ENCODE peak calls at places on chromosomes 12 and 14, in seven cellular contexts. M is AG04450; F is cardiac muscle cell; Q is mammary epithelial cell; G is cardiac fibroblast; Z is astrocyte of the spinal cord; N is CD8-positive, alpha-beta T cell. V is an unnamed sample.

GRCh38 chr14:50425816-50426215 is 29.1 kb upstream of the CDKL1 start:
- DNase-seq in M (peak; percentile 7), F (no peak), Q (no peak), G (peak; percentile 71), Z (peak; percentile 72), N (no peak), V (peak; percentile 78)

GRCh38 chr12:49537709-49538601 is 875 bp upstream of the KCNH3 start:
- DNase-seq in M (no peak), F (peak; percentile 53), Q (no peak), G (no peak), Z (no peak), N (no peak), V (no peak)

GRCh38 chr14:63046339-63047268 is 1.3 kb upstream of the KCNH5 start:
- DNase-seq in M (no peak), F (no peak), Q (peak; percentile 5), G (no peak), Z (no peak), N (no peak), V (no peak)

GRCh38 chr12:67911789-67912188 is 77.5 kb upstream of the IFNG-AS1 start:
- DNase-seq in M (no peak), F (no peak), Q (no peak), G (no peak), Z (no peak), N (no peak), V (no peak)

GRCh38 chr12:111764120-111764821 is 2.5 kb upstream of the ALDH2 start:
- DNase-seq in M (no peak), F (no peak), Q (no peak), G (no peak), Z (no peak), N (no peak), V (no peak)

GRCh38 chr12:50620050-50620974 is 115.5 kb downstream of the DIP2B start:
- DNase-seq in M (no peak), F (peak; percentile 57), Q (peak; percentile 88), G (peak; percentile 89), Z (peak; percentile 93), N (no peak), V (peak; percentile 90)

GRCh38 chr12:2283910-2284309 is 231.1 kb downstream of the CACNA1C start:
- DNase-seq in M (no peak), F (peak; percentile 54), Q (no peak), G (no peak), Z (peak; percentile 72), N (no peak), V (peak; percentile 91)

GRCh38 chr14:51901475-51902024 is 41.1 kb downstream of the GNG2 start:
- DNase-seq in M (no peak), F (no peak), Q (no peak), G (no peak), Z (no peak), N (no peak), V (no peak)

GRCh38 chr12:479161-479560 is 19.4 kb downstream of the B4GALNT3 start:
- DNase-seq in M (no peak), F (no peak), Q (no peak), G (no peak), Z (no peak), N (no peak), V (no peak)

GRCh38 chr12:81086342-81086741 is 8.5 kb downstream of the ACSS3 start:
- DNase-seq in M (no peak), F (no peak), Q (no peak), G (no peak), Z (no peak), N (no peak), V (peak; percentile 4)

GRCh38 chr12:14774944-14775651 is 28.2 kb downstream of the WBP11 start:
- DNase-seq in M (no peak), F (peak; percentile 10), Q (peak; percentile 52), G (peak; percentile 86), Z (peak; percentile 59), N (peak; percentile 11), V (peak; percentile 78)

GRCh38 chr14:101823511-101824120 is 62.1 kb downstream of the PPP2R5C start:
- DNase-seq in M (no peak), F (no peak), Q (no peak), G (no peak), Z (no peak), N (peak; percentile 58), V (no peak)
- TF ChIP-seq CTCF in M (no peak), F (no peak), Q (no peak), G (no peak), Z (no peak), N (no peak), V (no peak)

DNA sequence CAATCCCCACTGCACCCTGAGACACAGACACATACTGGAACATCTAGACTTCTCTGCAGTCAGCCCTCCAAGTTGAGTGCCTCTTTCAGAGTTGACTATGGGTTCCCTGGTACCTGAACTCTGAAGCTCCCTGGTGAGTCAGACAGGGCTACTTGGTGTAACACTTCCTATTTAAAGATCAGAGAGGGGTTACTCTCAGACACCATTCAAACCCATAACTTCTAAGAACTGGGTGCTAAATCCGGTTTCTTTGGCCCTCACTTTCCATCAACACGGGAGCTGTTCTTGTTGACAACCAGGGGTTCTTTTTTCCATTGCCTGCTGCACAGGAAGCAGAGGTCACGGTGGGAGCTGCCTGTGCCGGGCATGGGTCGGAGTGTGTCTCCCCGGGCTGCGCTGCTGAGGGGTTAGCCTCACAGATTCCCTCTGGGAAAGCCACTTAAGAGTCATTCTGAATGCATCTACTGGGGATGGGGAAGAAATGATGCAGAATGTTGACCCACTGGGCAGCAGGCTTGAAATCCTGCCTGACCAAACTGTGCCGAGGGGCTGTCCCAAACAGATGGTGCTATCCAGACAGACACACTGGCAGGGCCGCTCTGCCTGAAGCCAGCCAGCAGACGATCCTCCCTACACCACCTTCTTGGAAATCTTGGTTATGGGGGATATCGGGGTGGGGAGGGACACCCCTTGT is 74.1 kb downstream of the PITPNM2 start:
- DNase-seq in M (no peak), F (no peak), Q (peak; percentile 37), G (no peak), Z (no peak), N (peak; percentile 43), V (no peak)
- H3K4me3 ChIP-seq in M (no peak overlapping the region), F (no peak overlapping the region), Q (no peak overlapping the region), G (no peak overlapping the region), Z (no peak overlapping the region), N (peak overlapping the region; percentile 66), V (no peak overlapping the region)

DNA sequence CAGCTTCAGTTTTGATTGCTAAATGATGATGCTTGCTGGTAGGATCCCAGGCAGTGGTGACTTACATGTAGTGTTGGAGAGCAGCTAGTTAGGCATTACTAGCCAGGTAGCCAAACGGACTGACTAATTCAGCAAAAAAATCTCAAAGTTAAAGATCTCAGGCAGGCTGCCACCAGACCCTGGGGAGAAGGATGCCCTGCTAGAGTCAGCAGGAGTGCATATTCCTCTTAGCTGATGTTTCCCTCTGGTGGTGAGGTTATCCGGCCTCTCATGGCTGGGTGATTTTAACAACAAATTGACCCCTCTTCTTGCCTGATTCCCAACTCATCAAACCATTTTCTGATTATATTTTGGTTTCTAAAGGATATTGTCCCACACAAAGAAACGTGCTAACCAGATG is 2.8 kb downstream of the EFS start:
- DNase-seq in M (no peak), F (no peak), Q (no peak), G (no peak), Z (peak; percentile 14), N (no peak), V (peak; percentile 26)
- TF ChIP-seq CTCF in M (peak; percentile 43), F (peak; percentile 24), Q (peak; percentile 23), G (no peak), Z (peak; percentile 31), N (no peak), V (peak; percentile 51)

GRCh38 chr12:108827941-108828340 is 29.4 kb downstream of the SSH1 start:
- DNase-seq in M (no peak), F (no peak), Q (no peak), G (peak; percentile 62), Z (no peak), N (no peak), V (no peak)

GRCh38 chr12:108823804-108824203 is 33.6 kb downstream of the SSH1 start:
- DNase-seq in M (no peak), F (no peak), Q (no peak), G (no peak), Z (no peak), N (no peak), V (no peak)

GRCh38 chr12:108826807-108827721 is 30.3 kb downstream of the SSH1 start:
- DNase-seq in M (no peak), F (no peak), Q (no peak), G (no peak), Z (no peak), N (no peak), V (no peak)

GRCh38 chr12:108826115-108826806 is 31.1 kb downstream of the SSH1 start:
- DNase-seq in M (peak; percentile 83), F (no peak), Q (no peak), G (peak; percentile 97), Z (peak; percentile 99), N (no peak), V (peak; percentile 98)

DNA sequence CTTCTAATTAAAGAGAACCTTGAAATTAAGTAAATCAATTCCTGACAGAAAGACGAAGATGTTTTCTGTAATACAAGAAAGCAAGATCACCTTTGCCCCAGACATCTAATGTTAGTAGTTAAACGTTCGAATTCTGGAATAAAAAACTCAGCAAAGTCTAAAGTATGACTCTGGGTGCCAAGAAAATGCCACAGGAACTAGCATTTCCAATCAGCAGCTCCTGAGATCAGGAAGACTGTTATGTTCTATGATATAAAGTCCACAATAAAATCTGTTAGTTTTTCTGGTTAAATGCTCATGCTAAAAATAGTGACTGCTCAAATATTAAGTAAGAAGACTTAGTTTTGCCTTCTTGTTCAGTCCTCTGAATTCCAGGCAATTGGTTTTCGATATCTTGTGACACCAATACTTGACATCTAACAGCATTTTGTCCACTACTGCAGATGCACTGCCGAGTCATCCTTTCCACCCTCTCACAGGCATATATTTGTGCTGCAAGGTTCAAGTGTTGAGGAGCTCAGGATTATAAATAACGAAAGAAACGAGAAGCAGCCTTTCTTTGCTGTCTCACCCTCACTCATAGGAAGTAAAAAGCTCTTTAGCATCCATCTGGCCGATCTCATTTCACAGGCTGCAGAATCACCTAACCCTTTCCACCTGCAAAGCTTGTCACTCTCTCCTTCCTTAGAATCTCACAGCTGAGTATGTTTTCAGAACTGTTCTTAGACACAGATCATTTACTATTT is 32.0 kb downstream of the SSH1 start:
- DNase-seq in M (no peak), F (no peak), Q (no peak), G (peak; percentile 73), Z (peak; percentile 69), N (no peak), V (peak; percentile 61)
- H3K4me3 ChIP-seq in M (peak overlapping the region; percentile 12), F (no peak overlapping the region), Q (no peak overlapping the region), G (peak overlapping the region; percentile 5), Z (peak overlapping the region; percentile 20), N (no peak overlapping the region), V (peak overlapping the region; percentile 49)